ENCODE peak calls at places on chromosomes 12 and 14, in nine cellular contexts. One of them, this sample, is unnamed. For H3K9me3 and H3K4me1, the result is how much of the 10 kb centered on the place peaks cover.

GRCh38 chr12:51818086-51818485 is 30.4 kb downstream of the FIGNL2 start:
- DNase-seq in IMR-90: no peak
- DNase-seq in breast epithelium: no peak
- DNase-seq in Peyer's patch: no peak
- DNase-seq in psoas muscle: peak
- DNase-seq in testis: no peak
- DNase-seq in cardiac muscle cell: no peak
- DNase-seq in CD8-positive, alpha-beta T cell: no peak
- DNase-seq in kidney: no peak
- DNase-seq in this sample: no peak

GRCh38 chr14:24734917-24735500 is 101.0 kb upstream of the GZMB start:
- DNase-seq in IMR-90: peak
- DNase-seq in breast epithelium: no peak
- DNase-seq in Peyer's patch: peak
- DNase-seq in psoas muscle: no peak
- DNase-seq in testis: peak
- DNase-seq in cardiac muscle cell: peak
- DNase-seq in CD8-positive, alpha-beta T cell: peak
- DNase-seq in kidney: no peak
- DNase-seq in this sample: no peak

GRCh38 chr12:124520258-124520657 is 47.2 kb downstream of the NCOR2 start:
- DNase-seq in IMR-90: peak
- DNase-seq in breast epithelium: peak
- DNase-seq in Peyer's patch: no peak
- DNase-seq in psoas muscle: peak
- DNase-seq in testis: no peak
- DNase-seq in cardiac muscle cell: no peak
- DNase-seq in CD8-positive, alpha-beta T cell: no peak
- DNase-seq in kidney: peak
- DNase-seq in this sample: no peak

GRCh38 chr14:60573943-60574496 is 65.1 kb downstream of the SIX6 start:
- DNase-seq in IMR-90: no peak
- DNase-seq in breast epithelium: no peak
- DNase-seq in Peyer's patch: no peak
- DNase-seq in psoas muscle: no peak
- DNase-seq in testis: no peak
- DNase-seq in cardiac muscle cell: no peak
- DNase-seq in CD8-positive, alpha-beta T cell: no peak
- DNase-seq in kidney: no peak
- DNase-seq in this sample: no peak

GRCh38 chr14:63045612-63046320 is 508 bp upstream of the KCNH5 start:
- DNase-seq in IMR-90: peak
- DNase-seq in breast epithelium: no peak
- DNase-seq in Peyer's patch: no peak
- DNase-seq in psoas muscle: peak
- DNase-seq in testis: peak
- DNase-seq in cardiac muscle cell: peak
- DNase-seq in CD8-positive, alpha-beta T cell: no peak
- DNase-seq in kidney: peak
- DNase-seq in this sample: no peak

GRCh38 chr12:132593071-132593470 is 17.3 kb downstream of the LRCOL1 start:
- DNase-seq in IMR-90: no peak
- DNase-seq in breast epithelium: no peak
- DNase-seq in Peyer's patch: no peak
- DNase-seq in psoas muscle: peak
- DNase-seq in testis: no peak
- DNase-seq in cardiac muscle cell: no peak
- DNase-seq in CD8-positive, alpha-beta T cell: no peak
- DNase-seq in kidney: peak
- DNase-seq in this sample: no peak

GRCh38 chr12:77734489-77734888 is 96.2 kb upstream of the NAV3 start:
- DNase-seq in IMR-90: peak
- DNase-seq in breast epithelium: no peak
- DNase-seq in Peyer's patch: no peak
- DNase-seq in psoas muscle: no peak
- DNase-seq in testis: no peak
- DNase-seq in cardiac muscle cell: no peak
- DNase-seq in CD8-positive, alpha-beta T cell: no peak
- DNase-seq in kidney: no peak
- DNase-seq in this sample: no peak

GRCh38 chr12:121968880-121969279 is 50.5 kb downstream of the CFAP251 start:
- DNase-seq in IMR-90: no peak
- DNase-seq in breast epithelium: no peak
- DNase-seq in Peyer's patch: peak
- DNase-seq in psoas muscle: no peak
- DNase-seq in testis: no peak
- DNase-seq in cardiac muscle cell: no peak
- DNase-seq in CD8-positive, alpha-beta T cell: no peak
- DNase-seq in kidney: no peak
- DNase-seq in this sample: no peak

GRCh38 chr12:98594050-98594853 is 766 bp downstream of the SLC25A3 start:
- DNase-seq in IMR-90: no peak
- DNase-seq in breast epithelium: no peak
- DNase-seq in Peyer's patch: peak
- DNase-seq in psoas muscle: peak
- DNase-seq in testis: peak
- DNase-seq in cardiac muscle cell: peak
- DNase-seq in CD8-positive, alpha-beta T cell: no peak
- DNase-seq in kidney: peak
- DNase-seq in this sample: peak

GRCh38 chr14:53581497-53581896 is 375.1 kb downstream of the BMP4 start:
- DNase-seq in IMR-90: no peak
- DNase-seq in breast epithelium: no peak
- DNase-seq in Peyer's patch: no peak
- DNase-seq in psoas muscle: no peak
- DNase-seq in testis: no peak
- DNase-seq in cardiac muscle cell: no peak
- DNase-seq in CD8-positive, alpha-beta T cell: no peak
- DNase-seq in kidney: no peak
- DNase-seq in this sample: no peak

GRCh38 chr14:21987937-21988336 is 314.3 kb upstream of the OR4E1 start:
- DNase-seq in IMR-90: peak
- DNase-seq in breast epithelium: no peak
- DNase-seq in Peyer's patch: no peak
- DNase-seq in psoas muscle: no peak
- DNase-seq in testis: no peak
- DNase-seq in cardiac muscle cell: peak
- DNase-seq in CD8-positive, alpha-beta T cell: no peak
- DNase-seq in kidney: no peak
- DNase-seq in this sample: no peak

GRCh38 chr14:32947081-32947480 is 8.4 kb downstream of the NPAS3 start:
- DNase-seq in IMR-90: no peak
- DNase-seq in breast epithelium: no peak
- DNase-seq in Peyer's patch: no peak
- DNase-seq in psoas muscle: no peak
- DNase-seq in testis: no peak
- DNase-seq in cardiac muscle cell: no peak
- DNase-seq in CD8-positive, alpha-beta T cell: no peak
- DNase-seq in kidney: no peak
- DNase-seq in this sample: no peak

GRCh38 chr14:103428732-103429556 is 43.7 kb downstream of the MARK3 start:
- DNase-seq in IMR-90: no peak
- DNase-seq in breast epithelium: no peak
- DNase-seq in Peyer's patch: no peak
- DNase-seq in psoas muscle: no peak
- DNase-seq in testis: no peak
- DNase-seq in cardiac muscle cell: no peak
- DNase-seq in CD8-positive, alpha-beta T cell: no peak
- DNase-seq in kidney: no peak
- DNase-seq in this sample: no peak

DNA sequence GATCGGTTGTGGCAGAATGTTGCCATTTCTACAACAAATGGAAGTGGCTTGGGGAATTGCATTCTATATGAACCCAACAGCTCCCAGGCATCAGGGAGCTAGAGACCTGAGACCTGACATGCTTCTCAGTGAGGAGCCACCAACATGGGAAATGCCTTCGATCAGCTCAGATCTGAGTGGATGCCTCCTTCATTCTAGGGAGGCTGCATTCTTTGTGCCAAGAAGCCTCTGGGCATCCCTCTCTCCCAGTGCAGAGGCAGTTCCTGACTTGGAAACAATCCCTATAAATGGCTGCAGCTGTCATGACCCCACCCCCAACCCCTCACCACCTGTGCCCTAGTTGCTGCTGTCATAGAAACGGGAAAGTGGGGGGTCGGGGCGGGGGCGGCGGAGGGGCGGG is 196.3 kb downstream of the PPM1H start:
- DNase-seq in IMR-90: no peak
- DNase-seq in breast epithelium: no peak
- DNase-seq in Peyer's patch: no peak
- DNase-seq in psoas muscle: no peak
- DNase-seq in testis: no peak
- DNase-seq in cardiac muscle cell: no peak
- DNase-seq in CD8-positive, alpha-beta T cell: no peak
- DNase-seq in kidney: no peak
- DNase-seq in this sample: no peak
- H3K27ac ChIP-seq in IMR-90: no peak
- H3K27ac ChIP-seq in breast epithelium: no peak
- H3K27ac ChIP-seq in Peyer's patch: no peak
- H3K27ac ChIP-seq in psoas muscle: no peak
- H3K27ac ChIP-seq in testis: no peak
- H3K27ac ChIP-seq in cardiac muscle cell: no peak
- H3K27ac ChIP-seq in CD8-positive, alpha-beta T cell: no peak
- H3K27ac ChIP-seq in kidney: no peak
- H3K27ac ChIP-seq in this sample: no peak

GRCh38 chr12:34406228-34406995 is 384.1 kb downstream of the ALG10 start:
- DNase-seq in IMR-90: no peak
- DNase-seq in breast epithelium: peak
- DNase-seq in Peyer's patch: peak
- DNase-seq in psoas muscle: peak
- DNase-seq in testis: peak
- DNase-seq in cardiac muscle cell: no peak
- DNase-seq in CD8-positive, alpha-beta T cell: no peak
- DNase-seq in kidney: peak
- DNase-seq in this sample: no peak
- H3K9me3 ChIP-seq in IMR-90: under half
- H3K9me3 ChIP-seq in breast epithelium: half or more
- H3K9me3 ChIP-seq in Peyer's patch: under half
- H3K9me3 ChIP-seq in psoas muscle: under half
- H3K9me3 ChIP-seq in testis: under half
- H3K9me3 ChIP-seq in cardiac muscle cell: under half
- H3K9me3 ChIP-seq in CD8-positive, alpha-beta T cell: under half
- H3K9me3 ChIP-seq in kidney: under half
- H3K9me3 ChIP-seq in this sample: under half

DNA sequence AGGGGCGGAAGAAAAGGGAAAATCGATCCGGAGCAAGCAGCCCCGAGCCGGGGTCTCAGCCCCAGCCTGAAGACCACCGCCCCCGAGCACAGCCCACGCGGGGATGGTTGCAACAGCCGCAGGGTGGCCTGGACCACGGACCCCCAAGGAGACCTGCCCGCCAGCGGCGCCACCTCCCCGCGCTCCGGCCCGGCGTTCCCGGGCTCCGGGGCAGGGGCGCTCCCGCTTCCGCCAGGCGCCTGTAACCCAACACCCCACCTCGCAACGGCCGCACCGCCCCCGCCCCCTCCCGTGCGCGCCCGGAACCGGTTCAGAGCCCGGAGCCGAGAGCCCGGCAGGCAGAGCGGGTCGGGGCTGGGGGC is 571 bp downstream of the ACTN1 start:
- DNase-seq in IMR-90: no peak
- DNase-seq in breast epithelium: peak
- DNase-seq in Peyer's patch: peak
- DNase-seq in psoas muscle: peak
- DNase-seq in testis: peak
- DNase-seq in cardiac muscle cell: peak
- DNase-seq in CD8-positive, alpha-beta T cell: peak
- DNase-seq in kidney: peak
- DNase-seq in this sample: peak
- H3K4me1 ChIP-seq in IMR-90: half or more
- H3K4me1 ChIP-seq in breast epithelium: under half
- H3K4me1 ChIP-seq in Peyer's patch: under half
- H3K4me1 ChIP-seq in psoas muscle: under half
- H3K4me1 ChIP-seq in testis: under half
- H3K4me1 ChIP-seq in cardiac muscle cell: under half
- H3K4me1 ChIP-seq in CD8-positive, alpha-beta T cell: half or more
- H3K4me1 ChIP-seq in kidney: under half
- H3K4me1 ChIP-seq in this sample: under half

DNA sequence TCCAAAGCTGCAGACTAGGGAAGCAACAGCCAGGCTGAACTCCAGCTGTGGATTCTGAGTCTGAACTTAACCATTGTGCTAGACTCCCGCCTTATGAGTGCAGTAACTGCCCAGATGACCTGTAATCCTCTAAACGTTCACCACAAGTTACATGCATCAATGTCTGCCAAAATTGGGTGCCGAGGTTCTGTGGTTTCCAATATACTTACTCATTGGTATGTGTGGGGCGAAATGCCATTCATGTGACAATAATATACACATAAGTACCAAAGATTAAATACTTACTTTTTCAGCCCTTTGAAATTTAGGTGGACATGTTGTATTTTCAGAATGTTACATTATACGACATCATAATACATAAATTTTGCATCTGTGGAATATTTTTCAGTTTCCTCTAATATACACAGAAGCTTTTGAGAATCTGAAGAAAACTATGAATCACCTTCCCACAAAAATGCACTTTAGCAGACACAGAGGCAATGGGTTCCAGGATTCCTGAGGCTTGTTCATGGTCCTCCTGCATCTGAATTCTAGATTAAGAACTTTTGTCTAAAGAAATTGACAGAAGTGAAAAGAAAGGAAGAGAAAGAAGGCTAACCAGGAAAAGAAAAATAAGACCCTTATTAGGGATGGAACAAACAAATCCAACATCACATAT is 31.7 kb downstream of the GRIP1 start:
- DNase-seq in IMR-90: peak
- DNase-seq in breast epithelium: no peak
- DNase-seq in Peyer's patch: no peak
- DNase-seq in psoas muscle: no peak
- DNase-seq in testis: no peak
- DNase-seq in cardiac muscle cell: no peak
- DNase-seq in CD8-positive, alpha-beta T cell: no peak
- DNase-seq in kidney: no peak
- DNase-seq in this sample: no peak
- H3K27ac ChIP-seq in IMR-90: no peak
- H3K27ac ChIP-seq in breast epithelium: no peak
- H3K27ac ChIP-seq in Peyer's patch: no peak
- H3K27ac ChIP-seq in psoas muscle: no peak
- H3K27ac ChIP-seq in testis: no peak
- H3K27ac ChIP-seq in cardiac muscle cell: no peak
- H3K27ac ChIP-seq in CD8-positive, alpha-beta T cell: no peak
- H3K27ac ChIP-seq in kidney: no peak
- H3K27ac ChIP-seq in this sample: no peak

DNA sequence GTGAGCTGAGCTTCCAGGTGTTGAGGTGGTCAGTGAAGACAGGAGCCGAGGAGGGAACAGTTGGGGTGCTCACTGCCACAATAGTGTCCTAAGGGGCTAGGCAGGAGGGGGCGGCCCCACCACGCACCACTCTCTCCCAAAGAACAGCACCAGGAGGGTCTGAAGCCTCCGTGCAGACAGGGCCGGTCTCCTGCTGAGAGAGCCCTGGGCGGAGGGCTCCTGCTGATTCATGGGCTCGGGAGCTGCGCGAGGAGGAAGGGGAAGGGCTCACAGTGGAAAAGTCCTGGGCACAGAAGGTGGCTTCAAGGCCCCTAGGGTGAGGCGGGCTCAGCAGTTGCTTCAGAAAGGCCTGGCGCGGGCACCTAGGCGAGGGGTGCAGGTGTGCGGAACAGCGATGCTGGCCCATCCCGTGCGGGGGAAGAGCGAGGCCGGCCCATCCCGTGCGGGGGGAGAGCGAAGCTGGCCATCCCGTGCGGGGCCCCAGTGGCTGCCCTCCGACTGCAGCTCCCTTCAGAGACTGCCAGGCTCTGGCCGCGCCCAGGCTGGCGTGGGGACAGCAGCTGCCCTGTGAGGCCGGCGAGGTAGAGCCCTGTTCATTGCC is 176.7 kb downstream of the ADGRD1 start:
- DNase-seq in IMR-90: no peak
- DNase-seq in breast epithelium: no peak
- DNase-seq in Peyer's patch: peak
- DNase-seq in psoas muscle: no peak
- DNase-seq in testis: no peak
- DNase-seq in cardiac muscle cell: no peak
- DNase-seq in CD8-positive, alpha-beta T cell: no peak
- DNase-seq in kidney: peak
- DNase-seq in this sample: no peak
- H3K9me3 ChIP-seq in IMR-90: under half
- H3K9me3 ChIP-seq in breast epithelium: under half
- H3K9me3 ChIP-seq in Peyer's patch: under half
- H3K9me3 ChIP-seq in psoas muscle: under half
- H3K9me3 ChIP-seq in testis: under half
- H3K9me3 ChIP-seq in cardiac muscle cell: under half
- H3K9me3 ChIP-seq in CD8-positive, alpha-beta T cell: under half
- H3K9me3 ChIP-seq in kidney: under half
- H3K9me3 ChIP-seq in this sample: under half

This sample was measured in CD4-positive, alpha-beta memory T cell.